ENCODE peak calls at places on chromosome 1, in five cellular contexts. W is spleen, P is kidney epithelial cell, T is cardiac muscle cell, G is mammary epithelial cell. C is an unnamed sample.

GRCh38 chr1:205237526-205238484 is 10.1 kb downstream of the TMCC2 start:
- DNase-seq in G (no peak), T (no peak), W (no peak), P (no peak), C (no peak)

GRCh38 chr1:24360681-24361080 is 41.5 kb downstream of the GRHL3 start:
- DNase-seq in P (no peak), G (no peak), T (no peak), W (no peak), C (no peak)

GRCh38 chr1:244319283-244320132 is 132.2 kb downstream of the ADSS2 start:
- DNase-seq in P (peak), G (peak), T (no peak), W (no peak), C (no peak)

GRCh38 chr1:160342520-160342919 is 530 bp downstream of the COPA start:
- DNase-seq in P (no peak), T (no peak), G (peak), W (no peak), C (no peak)

GRCh38 chr1:13825033-13825432 is 125.0 kb downstream of the PRDM2 start:
- DNase-seq in T (no peak), G (no peak), W (no peak), P (no peak), C (no peak)

GRCh38 chr1:15723631-15724246 is 12.3 kb upstream of the SLC25A34 start:
- DNase-seq in P (no peak), T (no peak), W (no peak), G (no peak), C (no peak)

GRCh38 chr1:8015809-8016165 is 10.3 kb downstream of the ERRFI1 start:
- DNase-seq in P (no peak), T (no peak), W (no peak), G (no peak), C (no peak)

GRCh38 chr1:118842462-118843201 is 145.5 kb downstream of the TBX15 start:
- DNase-seq in T (peak), W (no peak), P (no peak), G (no peak), C (no peak)

GRCh38 chr1:153651771-153652170 is 6.7 kb upstream of the SNAPIN start:
- DNase-seq in T (no peak), P (no peak), W (no peak), G (no peak), C (no peak)

GRCh38 chr1:232767381-232768074 is 37.7 kb upstream of the MAP10 start:
- DNase-seq in W (no peak), G (peak), P (peak), T (no peak), C (no peak)

GRCh38 chr1:159015440-159015909 is 5.8 kb downstream of the IFI16 start:
- DNase-seq in G (peak), W (peak), P (peak), T (no peak), C (peak)

GRCh38 chr1:181556606-181557005 is 73.3 kb downstream of the CACNA1E start:
- DNase-seq in P (no peak), G (no peak), W (no peak), T (no peak), C (no peak)
- TF ChIP-seq CTCF in P (no peak), G (no peak), W (no peak), T (no peak), C (no peak)

DNA sequence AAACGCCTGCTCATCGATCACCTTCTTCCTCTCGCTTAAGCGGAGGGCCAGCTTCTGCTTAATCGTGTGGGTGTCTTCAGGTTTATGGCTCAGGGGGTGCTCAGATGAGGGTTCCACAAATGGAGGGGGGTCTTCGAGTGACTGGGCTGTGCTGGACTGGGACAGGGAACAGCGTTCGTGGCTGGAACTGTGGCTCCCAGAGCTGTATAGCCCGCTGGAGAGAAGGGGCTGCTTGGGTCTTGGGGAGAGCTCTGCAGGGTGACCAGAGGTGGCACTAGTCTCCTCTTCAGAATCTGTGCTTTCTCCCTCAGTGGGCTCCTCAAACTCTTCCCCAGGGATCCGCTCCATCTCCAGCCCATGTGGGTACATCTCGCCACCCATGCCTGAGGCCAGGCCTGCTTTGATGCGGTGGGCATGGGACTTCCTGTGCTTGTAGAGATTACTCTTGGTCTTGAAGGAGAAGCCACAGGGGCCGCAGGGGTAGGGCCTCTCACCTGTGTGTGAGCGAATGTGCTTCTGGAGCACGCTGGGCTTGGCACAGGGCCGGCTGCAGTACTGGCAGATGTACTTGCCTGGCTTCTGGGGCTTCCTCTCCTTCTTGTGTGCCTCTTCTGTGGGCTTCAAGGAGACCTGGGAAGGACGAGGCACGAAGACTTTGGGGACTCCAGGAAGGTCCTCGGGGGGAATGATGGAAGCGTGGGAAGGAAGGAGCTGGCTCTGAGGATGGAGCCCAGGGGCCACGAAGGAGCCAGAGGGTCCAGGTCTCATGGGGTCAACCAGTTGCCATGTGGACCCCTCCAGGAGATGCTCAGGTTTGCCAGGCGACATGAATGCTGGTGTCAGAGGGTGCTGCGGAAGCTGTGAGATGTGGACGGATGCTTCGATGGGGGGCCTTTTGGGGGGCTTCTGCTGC is 99.4 kb upstream of the EDN2 start:
- DNase-seq in W (no peak), P (no peak), G (no peak), T (no peak), C (no peak)
- TF ChIP-seq CTCF in W (no peak), P (no peak), G (no peak), T (no peak), C (no peak)

DNA sequence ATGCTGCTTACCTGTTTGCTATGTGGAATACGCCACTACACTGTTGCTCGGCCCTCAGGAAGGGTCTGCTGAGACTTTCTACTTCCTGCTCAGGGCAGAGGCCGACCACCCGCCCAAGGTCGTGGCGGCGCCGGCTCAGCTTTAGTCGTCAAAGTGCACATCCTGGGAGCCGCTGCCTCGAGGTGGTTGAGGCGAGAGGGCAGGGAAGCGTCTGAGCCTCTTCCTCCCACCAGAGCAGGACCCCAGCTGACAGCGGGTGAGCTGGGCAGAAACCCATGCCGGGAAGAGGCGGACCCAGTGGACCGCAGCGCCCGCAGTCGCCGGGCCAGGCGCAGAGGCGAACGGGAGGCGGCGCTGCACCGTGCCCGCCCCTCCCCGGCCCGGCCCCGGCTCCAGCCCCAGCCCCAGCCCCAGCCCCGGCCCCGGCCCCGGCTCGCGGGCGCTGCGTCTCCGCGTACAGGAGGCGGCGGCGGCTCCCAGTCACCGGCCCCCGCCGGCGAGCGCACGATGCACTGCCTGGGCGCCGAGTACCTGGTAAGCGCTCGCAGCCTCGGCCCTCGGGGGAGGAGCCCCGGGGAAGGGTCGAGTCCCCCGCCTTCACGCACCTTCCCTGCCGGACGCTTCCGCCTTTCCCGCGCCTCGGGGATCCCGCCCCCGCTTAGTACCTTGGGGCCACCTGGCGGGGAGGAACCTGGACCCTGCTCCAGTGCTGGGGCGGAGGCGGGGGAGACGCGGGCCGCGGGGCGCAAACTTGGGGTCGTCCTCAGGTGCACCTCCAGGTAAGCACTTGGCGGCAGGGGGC is at the start of gene SLC44A3:
- DNase-seq in G (peak), T (peak), P (no peak), W (peak), C (no peak)
- TF ChIP-seq CTCF in G (no peak), T (peak), P (peak), W (no peak), C (peak)

GRCh38 chr1:65254320-65255087 is 54.8 kb upstream of the DNAJC6 start:
- DNase-seq in T (peak), W (peak), P (no peak), G (peak), C (no peak)
- TF ChIP-seq CTCF in T (peak), W (no peak), P (no peak), G (no peak), C (peak)

GRCh38 chr1:200535605-200536004 is 84.9 kb downstream of the KIF14 start:
- DNase-seq in W (no peak), P (no peak), G (peak), T (no peak), C (no peak)
- TF ChIP-seq CTCF in W (no peak), P (peak), G (peak), T (no peak), C (no peak)

C was measured in AG09319.